ENCODE peak calls at places on chromosomes 12 and 14, in four cellular contexts. One of them, this sample, is unnamed.
A peak's percentile ranks its signal among the peaks of the same experiment; 100 is the strongest.

GRCh38 chr14:29028973-29029582 is 262.5 kb downstream of the FOXG1 start:
- DNase-seq in hypothalamus: no peak
- DNase-seq in GM04504: no peak
- DNase-seq in germinal center: no peak
- DNase-seq in this sample: no peak

GRCh38 chr12:10705655-10706054 is 17.5 kb downstream of the YBX3 start:
- DNase-seq in hypothalamus: no peak
- DNase-seq in GM04504: peak; percentile 46
- DNase-seq in germinal center: no peak
- DNase-seq in this sample: no peak

GRCh38 chr12:12823308-12823707 is 10.2 kb downstream of the DDX47 start:
- DNase-seq in hypothalamus: no peak
- DNase-seq in GM04504: no peak
- DNase-seq in germinal center: no peak
- DNase-seq in this sample: no peak

GRCh38 chr14:21882226-21882625 is 208.6 kb upstream of the OR4E1 start:
- DNase-seq in hypothalamus: no peak
- DNase-seq in GM04504: no peak
- DNase-seq in germinal center: no peak
- DNase-seq in this sample: no peak

GRCh38 chr12:6868211-6869048 is 1.1 kb downstream of the TPI1 start:
- DNase-seq in hypothalamus: no peak
- DNase-seq in GM04504: no peak
- DNase-seq in germinal center: no peak
- DNase-seq in this sample: no peak

GRCh38 chr12:108881953-108882352 is 2.1 kb downstream of the DAO start:
- DNase-seq in hypothalamus: no peak
- DNase-seq in GM04504: no peak
- DNase-seq in germinal center: no peak
- DNase-seq in this sample: no peak

GRCh38 chr12:49345840-49346658 is 639 bp upstream of the DNAJC22 start:
- DNase-seq in hypothalamus: no peak
- DNase-seq in GM04504: no peak
- DNase-seq in germinal center: no peak
- DNase-seq in this sample: no peak

GRCh38 chr12:3004655-3005565 is 45.7 kb downstream of the TEAD4 start:
- DNase-seq in hypothalamus: no peak
- DNase-seq in GM04504: no peak
- DNase-seq in germinal center: no peak
- DNase-seq in this sample: no peak

GRCh38 chr12:23631991-23632390 is 317.5 kb downstream of the SOX5 start:
- DNase-seq in hypothalamus: no peak
- DNase-seq in GM04504: no peak
- DNase-seq in germinal center: no peak
- DNase-seq in this sample: no peak

GRCh38 chr14:35336171-35337073 is 44.2 kb downstream of the PSMA6 start:
- DNase-seq in hypothalamus: no peak
- DNase-seq in GM04504: no peak
- DNase-seq in germinal center: no peak
- DNase-seq in this sample: no peak

GRCh38 chr12:60169904-60170303 is 574.1 kb downstream of the SLC16A7 start:
- DNase-seq in hypothalamus: no peak
- DNase-seq in GM04504: no peak
- DNase-seq in germinal center: no peak
- DNase-seq in this sample: no peak

GRCh38 chr12:120249875-120250795 is 15.4 kb downstream of the PXN start:
- DNase-seq in hypothalamus: no peak
- DNase-seq in GM04504: no peak
- DNase-seq in germinal center: no peak
- DNase-seq in this sample: peak; percentile 63

GRCh38 chr12:98646165-98646764 is 1.2 kb downstream of the APAF1 start:
- DNase-seq in hypothalamus: no peak
- DNase-seq in GM04504: no peak
- DNase-seq in germinal center: no peak
- DNase-seq in this sample: no peak

GRCh38 chr12:130014485-130014807 is 110.6 kb upstream of the TMEM132D start:
- DNase-seq in hypothalamus: no peak
- DNase-seq in GM04504: no peak
- DNase-seq in germinal center: no peak
- DNase-seq in this sample: no peak

This sample was measured in natural killer cell.